ENCODE peak calls at places on chromosomes 5 and 9, in five cellular contexts. P is NCI-H69, K is cardiac muscle cell, W is fibroblast of pulmonary artery, S is NCI-H1694. R is an unnamed sample.

GRCh38 chr9:109865521-109865920 is 85.5 kb downstream of the PALM2AKAP2 start:
- DNase-seq in P (no peak), K (no peak), W (no peak), S (no peak), R (no peak)

GRCh38 chr9:109793196-109793595 is 13.2 kb downstream of the PALM2AKAP2 start:
- DNase-seq in P (no peak), K (peak), W (peak), S (no peak), R (no peak)

GRCh38 chr9:16046713-16047112 is 493.9 kb downstream of the CCDC171 start:
- DNase-seq in P (no peak), K (no peak), W (no peak), S (no peak), R (no peak)

GRCh38 chr9:125744616-125745387 is 2.4 kb upstream of the PBX3 start:
- DNase-seq in P (peak), K (peak), W (no peak), S (no peak), R (no peak)

GRCh38 chr9:84129529-84129928 is 148.9 kb downstream of the RMI1 start:
- DNase-seq in P (peak), K (no peak), W (no peak), S (no peak), R (no peak)

GRCh38 chr5:175282611-175283225 is 161.3 kb downstream of the DRD1 start:
- DNase-seq in P (no peak), K (no peak), W (no peak), S (no peak), R (no peak)

GRCh38 chr5:43893951-43894684 is 291.1 kb downstream of the NNT start:
- DNase-seq in P (no peak), K (no peak), W (no peak), S (no peak), R (no peak)

GRCh38 chr9:96121162-96121561 is 180.8 kb downstream of the HSD17B3 start:
- DNase-seq in P (no peak), K (no peak), W (no peak), S (no peak), R (no peak)

GRCh38 chr5:84564311-84564710 is 179.6 kb upstream of the EDIL3 start:
- DNase-seq in P (no peak), K (peak), W (peak), S (peak), R (no peak)